ENCODE peak calls at places on chromosomes 4 and X, in six cellular contexts. One of them, this sample, is unnamed. For H3K36me3, the result is how much of the 10 kb centered on the place peaks cover.

GRCh38 chr4:144350706-144351105 is 210.2 kb upstream of the GYPA start:
- DNase-seq in WERI-Rb-1: no peak
- DNase-seq in mucosa of descending colon: no peak
- DNase-seq in astrocyte: peak
- DNase-seq in Peyer's patch: no peak
- DNase-seq in ascending aorta: no peak
- DNase-seq in this sample: no peak

GRCh38 chrX:9729161-9729885 is 36.3 kb downstream of the GPR143 start:
- DNase-seq in WERI-Rb-1: no peak
- DNase-seq in mucosa of descending colon: no peak
- DNase-seq in astrocyte: no peak
- DNase-seq in Peyer's patch: no peak
- DNase-seq in ascending aorta: no peak
- DNase-seq in this sample: no peak

GRCh38 chr4:34181311-34181808 is 2063.0 kb downstream of the ARAP2 start:
- DNase-seq in WERI-Rb-1: no peak
- DNase-seq in mucosa of descending colon: no peak
- DNase-seq in astrocyte: peak
- DNase-seq in Peyer's patch: no peak
- DNase-seq in ascending aorta: no peak
- DNase-seq in this sample: no peak

GRCh38 chr4:149173241-149174013 is 642.2 kb downstream of the IQCM start:
- DNase-seq in WERI-Rb-1: no peak
- DNase-seq in mucosa of descending colon: no peak
- DNase-seq in astrocyte: peak
- DNase-seq in Peyer's patch: no peak
- DNase-seq in ascending aorta: no peak
- DNase-seq in this sample: no peak

GRCh38 chr4:173505924-173506779 is 23.9 kb downstream of the HAND2 start:
- DNase-seq in WERI-Rb-1: peak
- DNase-seq in mucosa of descending colon: peak
- DNase-seq in astrocyte: no peak
- DNase-seq in Peyer's patch: no peak
- DNase-seq in ascending aorta: peak
- DNase-seq in this sample: no peak

GRCh38 chr4:169015237-169015636 is 5.2 kb upstream of the CBR4 start:
- DNase-seq in WERI-Rb-1: no peak
- DNase-seq in mucosa of descending colon: no peak
- DNase-seq in astrocyte: no peak
- DNase-seq in Peyer's patch: no peak
- DNase-seq in ascending aorta: no peak
- DNase-seq in this sample: no peak

GRCh38 chrX:103919336-103919682 is 43.1 kb upstream of the TMSB15B start:
- DNase-seq in WERI-Rb-1: peak
- DNase-seq in mucosa of descending colon: no peak
- DNase-seq in astrocyte: peak
- DNase-seq in Peyer's patch: peak
- DNase-seq in ascending aorta: no peak
- DNase-seq in this sample: peak

GRCh38 chrX:34332336-34332735 is 200.2 kb upstream of the FAM47A start:
- DNase-seq in WERI-Rb-1: no peak
- DNase-seq in mucosa of descending colon: no peak
- DNase-seq in astrocyte: no peak
- DNase-seq in Peyer's patch: no peak
- DNase-seq in ascending aorta: no peak
- DNase-seq in this sample: no peak

DNA sequence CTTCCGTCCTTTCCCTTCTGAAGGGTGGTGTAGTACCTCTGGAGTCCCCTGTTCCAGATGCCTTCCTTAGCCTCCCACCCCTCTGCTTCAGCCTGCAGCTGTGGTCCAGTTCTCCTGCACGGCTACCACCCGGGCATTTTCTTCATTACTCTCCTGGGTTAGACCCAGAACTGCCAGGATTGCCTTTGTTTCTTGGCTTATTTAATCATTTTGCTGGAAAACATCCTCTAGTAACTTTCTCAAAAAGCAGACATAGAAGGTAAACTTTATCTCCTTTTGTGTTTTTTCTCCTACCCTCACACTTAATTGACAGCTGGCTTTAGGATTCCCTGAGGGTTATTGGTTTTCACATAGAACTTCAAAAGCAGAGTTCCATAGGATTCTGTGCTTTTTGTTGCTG is 20.2 kb downstream of the ANAPC4 start:
- DNase-seq in WERI-Rb-1: no peak
- DNase-seq in mucosa of descending colon: no peak
- DNase-seq in astrocyte: no peak
- DNase-seq in Peyer's patch: no peak
- DNase-seq in ascending aorta: no peak
- DNase-seq in this sample: no peak
- H3K36me3 ChIP-seq in WERI-Rb-1: half or more
- H3K36me3 ChIP-seq in mucosa of descending colon: under half
- H3K36me3 ChIP-seq in astrocyte: under half
- H3K36me3 ChIP-seq in Peyer's patch: under half
- H3K36me3 ChIP-seq in ascending aorta: half or more
- H3K36me3 ChIP-seq in this sample: under half

DNA sequence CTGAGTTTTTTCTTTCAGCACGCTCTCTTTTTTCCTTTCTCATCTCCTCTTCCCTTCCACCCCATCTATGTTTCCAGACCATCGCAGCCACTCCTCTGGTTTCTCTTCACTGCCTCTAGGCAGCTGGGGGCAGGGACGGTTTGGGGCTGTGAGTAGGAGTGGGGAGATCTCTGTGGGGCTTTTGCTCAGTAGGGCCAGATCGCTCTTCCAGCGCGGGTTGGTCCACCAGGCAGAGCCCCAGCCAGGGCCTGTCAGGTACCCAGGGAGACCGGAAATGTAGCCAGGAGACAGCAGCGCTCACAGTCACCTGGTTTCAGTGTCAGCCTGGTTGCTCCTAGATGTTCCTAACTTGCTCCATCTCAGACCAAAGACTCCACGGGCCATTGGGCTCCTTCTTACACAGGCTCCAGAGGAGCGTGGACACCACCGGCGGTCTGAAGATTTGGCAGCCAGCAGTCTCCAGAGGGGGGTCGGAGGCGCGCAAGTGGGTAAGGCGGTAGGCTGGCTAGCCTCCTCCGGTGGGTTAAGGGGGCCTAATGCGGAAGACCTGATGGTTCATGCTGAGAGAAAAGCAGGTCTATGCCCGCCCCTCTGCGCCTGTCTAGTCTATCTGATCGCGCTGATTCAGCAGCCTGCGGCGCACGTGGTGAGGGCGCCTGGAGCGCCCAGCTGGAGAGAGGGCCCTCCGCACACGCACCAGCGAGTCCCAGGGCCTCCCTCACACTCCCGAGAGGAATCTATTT is 1.8 kb downstream of the FGF5 start:
- DNase-seq in WERI-Rb-1: no peak
- DNase-seq in mucosa of descending colon: no peak
- DNase-seq in astrocyte: peak
- DNase-seq in Peyer's patch: no peak
- DNase-seq in ascending aorta: no peak
- DNase-seq in this sample: no peak
- H3K4me3 ChIP-seq in WERI-Rb-1: no peak
- H3K4me3 ChIP-seq in mucosa of descending colon: no peak
- H3K4me3 ChIP-seq in astrocyte: peak
- H3K4me3 ChIP-seq in Peyer's patch: no peak
- H3K4me3 ChIP-seq in ascending aorta: no peak
- H3K4me3 ChIP-seq in this sample: no peak

GRCh38 chr4:26269038-26269437 is 51.8 kb upstream of the RBPJ start:
- DNase-seq in WERI-Rb-1: no peak
- DNase-seq in mucosa of descending colon: no peak
- DNase-seq in astrocyte: no peak
- DNase-seq in Peyer's patch: no peak
- DNase-seq in ascending aorta: no peak
- DNase-seq in this sample: no peak

GRCh38 chr4:26272654-26273307 is 48.0 kb upstream of the RBPJ start:
- DNase-seq in WERI-Rb-1: no peak
- DNase-seq in mucosa of descending colon: no peak
- DNase-seq in astrocyte: no peak
- DNase-seq in Peyer's patch: no peak
- DNase-seq in ascending aorta: no peak
- DNase-seq in this sample: no peak

GRCh38 chr4:26268246-26268645 is 52.6 kb upstream of the RBPJ start:
- DNase-seq in WERI-Rb-1: no peak
- DNase-seq in mucosa of descending colon: no peak
- DNase-seq in astrocyte: no peak
- DNase-seq in Peyer's patch: no peak
- DNase-seq in ascending aorta: no peak
- DNase-seq in this sample: no peak

GRCh38 chr4:26273308-26273980 is 47.4 kb upstream of the RBPJ start:
- DNase-seq in WERI-Rb-1: no peak
- DNase-seq in mucosa of descending colon: no peak
- DNase-seq in astrocyte: no peak
- DNase-seq in Peyer's patch: no peak
- DNase-seq in ascending aorta: no peak
- DNase-seq in this sample: no peak

DNA sequence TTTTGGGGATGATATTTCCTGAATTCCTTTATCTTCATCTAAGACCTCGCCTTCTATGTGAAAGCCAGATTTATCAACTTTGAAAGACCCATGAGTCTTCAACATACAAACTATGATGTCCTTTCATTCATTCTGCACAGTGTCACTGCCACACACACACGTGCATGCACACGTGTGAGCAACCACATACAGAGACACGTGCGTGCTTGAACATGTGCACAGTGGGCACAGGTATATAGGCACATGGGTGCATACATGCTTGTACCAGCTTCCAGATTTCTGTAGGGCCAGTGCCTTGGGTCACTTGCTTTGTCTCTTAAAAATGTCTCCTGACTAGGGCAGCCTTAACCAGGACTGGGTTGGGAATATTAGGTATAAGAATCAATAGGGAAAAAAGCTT is 49.1 kb upstream of the RBPJ start:
- DNase-seq in WERI-Rb-1: no peak
- DNase-seq in mucosa of descending colon: no peak
- DNase-seq in astrocyte: no peak
- DNase-seq in Peyer's patch: no peak
- DNase-seq in ascending aorta: no peak
- DNase-seq in this sample: no peak
- H3K36me3 ChIP-seq in WERI-Rb-1: under half
- H3K36me3 ChIP-seq in mucosa of descending colon: under half
- H3K36me3 ChIP-seq in astrocyte: under half
- H3K36me3 ChIP-seq in Peyer's patch: under half
- H3K36me3 ChIP-seq in ascending aorta: under half
- H3K36me3 ChIP-seq in this sample: under half

GRCh38 chr4:138500869-138501268 is 258.7 kb upstream of the SLC7A11 start:
- DNase-seq in WERI-Rb-1: no peak
- DNase-seq in mucosa of descending colon: no peak
- DNase-seq in astrocyte: no peak
- DNase-seq in Peyer's patch: no peak
- DNase-seq in ascending aorta: no peak
- DNase-seq in this sample: no peak
- H3K4me3 ChIP-seq in WERI-Rb-1: no peak
- H3K4me3 ChIP-seq in mucosa of descending colon: no peak
- H3K4me3 ChIP-seq in astrocyte: no peak
- H3K4me3 ChIP-seq in Peyer's patch: no peak
- H3K4me3 ChIP-seq in ascending aorta: no peak
- H3K4me3 ChIP-seq in this sample: no peak

GRCh38 chrX:153954618-153955450 is 10.4 kb upstream of the RENBP start:
- DNase-seq in WERI-Rb-1: no peak
- DNase-seq in mucosa of descending colon: no peak
- DNase-seq in astrocyte: no peak
- DNase-seq in Peyer's patch: no peak
- DNase-seq in ascending aorta: no peak
- DNase-seq in this sample: no peak
- H3K36me3 ChIP-seq in WERI-Rb-1: half or more
- H3K36me3 ChIP-seq in mucosa of descending colon: under half
- H3K36me3 ChIP-seq in astrocyte: under half
- H3K36me3 ChIP-seq in Peyer's patch: under half
- H3K36me3 ChIP-seq in ascending aorta: half or more
- H3K36me3 ChIP-seq in this sample: under half

DNA sequence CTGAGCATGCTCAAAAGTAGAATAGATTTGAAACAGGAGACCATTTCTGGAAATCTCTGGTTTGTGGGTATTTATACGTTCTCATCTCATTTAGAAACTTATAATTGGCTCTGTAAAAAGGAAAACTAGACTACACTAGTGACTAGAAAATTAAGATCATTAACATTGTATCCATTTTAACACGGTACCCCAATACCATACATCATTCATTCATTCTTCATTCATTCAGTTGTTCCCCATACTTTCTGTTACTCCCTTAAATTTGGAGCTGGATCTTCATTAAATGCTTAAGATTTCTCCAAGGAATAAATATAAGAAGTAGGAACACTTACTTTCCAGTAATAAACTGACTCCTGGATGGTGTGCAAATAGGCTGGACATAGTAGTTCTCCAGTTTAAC is 1.3 kb downstream of the ARSJ start:
- DNase-seq in WERI-Rb-1: no peak
- DNase-seq in mucosa of descending colon: no peak
- DNase-seq in astrocyte: no peak
- DNase-seq in Peyer's patch: no peak
- DNase-seq in ascending aorta: no peak
- DNase-seq in this sample: no peak
- H3K4me3 ChIP-seq in WERI-Rb-1: no peak
- H3K4me3 ChIP-seq in mucosa of descending colon: no peak
- H3K4me3 ChIP-seq in astrocyte: peak
- H3K4me3 ChIP-seq in Peyer's patch: no peak
- H3K4me3 ChIP-seq in ascending aorta: peak
- H3K4me3 ChIP-seq in this sample: no peak

DNA sequence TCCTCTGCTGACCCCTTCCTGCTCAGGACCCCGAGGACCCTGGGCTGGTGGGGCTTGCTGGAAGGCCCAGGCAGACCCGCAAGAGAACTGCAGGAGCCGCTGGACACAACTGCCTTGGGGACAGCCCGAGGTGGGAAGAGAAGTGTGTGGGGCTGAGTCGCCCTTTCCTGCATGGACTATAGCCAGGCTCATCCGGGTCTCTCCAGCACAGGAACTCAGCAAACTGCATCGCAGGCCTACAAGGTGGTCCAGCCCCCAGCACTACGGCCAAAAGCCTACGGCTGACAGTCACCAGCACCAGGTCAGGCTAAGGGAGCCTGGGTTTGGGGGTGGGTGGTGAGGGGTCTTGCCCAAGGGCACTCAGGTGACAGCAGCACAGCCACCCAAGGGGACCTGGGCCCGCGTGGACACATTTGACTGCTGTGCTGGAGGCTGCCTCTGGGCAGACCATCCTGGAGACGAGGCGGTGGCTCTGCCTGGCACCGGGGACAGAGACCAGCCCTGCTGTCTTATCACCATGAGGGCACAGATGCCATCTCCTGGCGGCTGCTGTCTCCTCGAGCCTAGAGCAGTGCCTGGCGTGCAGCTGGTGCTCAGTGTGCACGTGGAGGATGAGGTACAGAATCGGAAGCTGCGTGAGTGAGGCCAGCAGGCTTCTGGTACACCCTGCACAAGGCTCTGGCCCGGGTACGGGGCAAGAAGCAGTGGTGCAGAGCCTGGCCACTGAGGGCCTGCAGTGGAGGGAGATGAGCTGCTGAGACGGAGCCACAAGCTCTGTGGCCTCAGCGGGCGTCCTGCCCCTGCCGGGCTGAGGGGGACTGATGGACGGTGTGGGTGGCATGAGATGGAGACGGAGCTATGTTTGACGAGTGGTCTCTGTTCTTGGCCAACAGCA is 15.1 kb downstream of the LRPAP1 start:
- DNase-seq in WERI-Rb-1: no peak
- DNase-seq in mucosa of descending colon: peak
- DNase-seq in astrocyte: no peak
- DNase-seq in Peyer's patch: no peak
- DNase-seq in ascending aorta: no peak
- DNase-seq in this sample: no peak
- H3K36me3 ChIP-seq in WERI-Rb-1: half or more
- H3K36me3 ChIP-seq in mucosa of descending colon: under half
- H3K36me3 ChIP-seq in astrocyte: under half
- H3K36me3 ChIP-seq in Peyer's patch: under half
- H3K36me3 ChIP-seq in ascending aorta: half or more
- H3K36me3 ChIP-seq in this sample: under half

GRCh38 chrX:42739771-42740170 is 38.2 kb downstream of the PPP1R2C start:
- DNase-seq in WERI-Rb-1: no peak
- DNase-seq in mucosa of descending colon: no peak
- DNase-seq in astrocyte: no peak
- DNase-seq in Peyer's patch: no peak
- DNase-seq in ascending aorta: no peak
- DNase-seq in this sample: no peak
- H3K4me3 ChIP-seq in WERI-Rb-1: no peak
- H3K4me3 ChIP-seq in mucosa of descending colon: no peak
- H3K4me3 ChIP-seq in astrocyte: no peak
- H3K4me3 ChIP-seq in Peyer's patch: no peak
- H3K4me3 ChIP-seq in ascending aorta: no peak
- H3K4me3 ChIP-seq in this sample: no peak

This sample was measured in Caco-2.